ENCODE peak calls at places on chromosomes 12 and 14, in ten cellular contexts. V is effector memory CD4-positive, alpha-beta T cell; D is iPS-NIHi11; U is fibroblast of the aortic adventitia; E is breast epithelium; B is aorta; T is neural crest cell; S is D341Med; L is uterus; W is left ventricle myocardium superior. R is an unnamed sample.

GRCh38 chr12:6461401-6462233 is 8.9 kb downstream of the VAMP1 start:
- DNase-seq in V (peak; percentile 76), D (no peak), U (no peak), E (no peak), B (peak; percentile 84), T (no peak), S (no peak), L (no peak), W (peak; percentile 43), R (peak; percentile 58)

GRCh38 chr12:49189731-49190314 is 943 bp upstream of the TUBA1A start:
- DNase-seq in V (no peak), D (no peak), U (no peak), E (no peak), B (no peak), T (no peak), S (no peak), L (no peak), W (no peak), R (no peak)

GRCh38 chr14:33239465-33239864 is 300.8 kb downstream of the NPAS3 start:
- DNase-seq in V (no peak), D (no peak), U (no peak), E (no peak), B (no peak), T (no peak), S (no peak), L (no peak), W (no peak), R (no peak)

GRCh38 chr12:104855599-104855998 is 102.5 kb downstream of the SLC41A2 start:
- DNase-seq in V (no peak), D (no peak), U (no peak), E (no peak), B (no peak), T (no peak), S (no peak), L (no peak), W (no peak), R (no peak)

GRCh38 chr12:103748002-103748401 is 93.0 kb downstream of the NT5DC3 start:
- DNase-seq in V (no peak), D (no peak), U (no peak), E (no peak), B (no peak), T (no peak), S (no peak), L (no peak), W (no peak), R (no peak)

GRCh38 chr12:52441320-52441911 is 7.2 kb upstream of the KRT75 start:
- DNase-seq in V (no peak), D (no peak), U (no peak), E (no peak), B (no peak), T (no peak), S (no peak), L (no peak), W (no peak), R (no peak)

GRCh38 chr12:107441906-107442305 is 243.7 kb upstream of the PWP1 start:
- DNase-seq in V (no peak), D (no peak), U (peak; percentile 75), E (no peak), B (no peak), T (no peak), S (no peak), L (peak; percentile 14), W (no peak), R (no peak)

GRCh38 chr14:104678346-104678745 is 11.1 kb upstream of the INF2 start:
- DNase-seq in V (no peak), D (no peak), U (peak; percentile 35), E (no peak), B (peak; percentile 64), T (peak; percentile 41), S (no peak), L (peak; percentile 59), W (peak; percentile 60), R (peak; percentile 77)

GRCh38 chr12:46722737-46723136 is 103.1 kb downstream of the SLC38A4 start:
- DNase-seq in V (no peak), D (no peak), U (peak; percentile 13), E (no peak), B (no peak), T (no peak), S (no peak), L (no peak), W (peak; percentile 31), R (no peak)

GRCh38 chr12:124399622-124400021 is 104.7 kb downstream of the RFLNA start:
- DNase-seq in V (no peak), D (peak; percentile 86), U (no peak), E (no peak), B (peak; percentile 60), T (peak; percentile 49), S (no peak), L (peak; percentile 67), W (peak; percentile 72), R (no peak)

GRCh38 chr12:118986043-118986442 is 4.7 kb downstream of the SRRM4 start:
- DNase-seq in V (no peak), D (peak; percentile 23), U (no peak), E (no peak), B (no peak), T (no peak), S (no peak), L (no peak), W (no peak), R (no peak)

GRCh38 chr14:24013654-24014514 is 25.2 kb downstream of the DHRS4L2 start:
- DNase-seq in V (peak; percentile 7), D (peak; percentile 76), U (peak; percentile 83), E (no peak), B (no peak), T (peak; percentile 39), S (peak; percentile 78), L (no peak), W (no peak), R (no peak)

GRCh38 chr14:105858676-105859025 is 332.3 kb downstream of the TMEM121 start:
- DNase-seq in V (no peak), D (no peak), U (no peak), E (no peak), B (peak; percentile 33), T (no peak), S (peak; percentile 10), L (peak; percentile 10), W (no peak), R (no peak)

GRCh38 chr14:94441531-94442205 is 10.9 kb downstream of the SERPINA11 start:
- DNase-seq in V (no peak), D (no peak), U (no peak), E (no peak), B (no peak), T (no peak), S (no peak), L (no peak), W (no peak), R (no peak)

GRCh38 chr12:57737467-57738141 is 938 bp downstream of the AGAP2 start:
- DNase-seq in V (no peak), D (peak; percentile 59), U (no peak), E (no peak), B (no peak), T (peak; percentile 37), S (peak; percentile 78), L (no peak), W (no peak), R (no peak)

GRCh38 chr14:71636820-71637471 is 295.3 kb upstream of the RGS6 start:
- DNase-seq in V (no peak), D (no peak), U (no peak), E (no peak), B (no peak), T (no peak), S (no peak), L (no peak), W (no peak), R (no peak)

GRCh38 chr12:92556141-92556540 is 146.6 kb upstream of the PLEKHG7 start:
- DNase-seq in V (no peak), D (no peak), U (no peak), E (no peak), B (no peak), T (no peak), S (no peak), L (no peak), W (no peak), R (no peak)

GRCh38 chr14:80059041-80059440 is 152.3 kb downstream of the DIO2 start:
- DNase-seq in V (no peak), D (no peak), U (peak; percentile 4), E (no peak), B (no peak), T (no peak), S (no peak), L (no peak), W (no peak), R (no peak)